ENCODE peak calls at places on chromosome 10, in five cellular contexts. One of them, this sample, is unnamed.

GRCh38 chr10:50316695-50317648 is 65.7 kb upstream of the ASAH2 start:
- DNase-seq in AG20443: no peak
- DNase-seq in hypothalamus: no peak
- DNase-seq in GM10248: no peak
- DNase-seq in T-helper 17 cell: no peak
- DNase-seq in this sample: no peak

GRCh38 chr10:3961082-3961481 is 176.1 kb upstream of the KLF6 start:
- DNase-seq in AG20443: no peak
- DNase-seq in hypothalamus: no peak
- DNase-seq in GM10248: no peak
- DNase-seq in T-helper 17 cell: no peak
- DNase-seq in this sample: no peak

GRCh38 chr10:94211187-94211529 is 151.6 kb downstream of the NOC3L start:
- DNase-seq in AG20443: no peak
- DNase-seq in hypothalamus: no peak
- DNase-seq in GM10248: no peak
- DNase-seq in T-helper 17 cell: no peak
- DNase-seq in this sample: no peak

GRCh38 chr10:127619550-127619949 is 70.4 kb downstream of the NPS start:
- DNase-seq in AG20443: no peak
- DNase-seq in hypothalamus: peak
- DNase-seq in GM10248: no peak
- DNase-seq in T-helper 17 cell: no peak
- DNase-seq in this sample: no peak

GRCh38 chr10:27038168-27038567 is 62.1 kb downstream of the ANKRD26 start:
- DNase-seq in AG20443: no peak
- DNase-seq in hypothalamus: no peak
- DNase-seq in GM10248: no peak
- DNase-seq in T-helper 17 cell: no peak
- DNase-seq in this sample: no peak

GRCh38 chr10:113616244-113617074 is 47.4 kb downstream of the NRAP start:
- DNase-seq in AG20443: peak
- DNase-seq in hypothalamus: no peak
- DNase-seq in GM10248: no peak
- DNase-seq in T-helper 17 cell: no peak
- DNase-seq in this sample: no peak

GRCh38 chr10:48708144-48708543 is 23.5 kb downstream of the WDFY4 start:
- DNase-seq in AG20443: no peak
- DNase-seq in hypothalamus: peak
- DNase-seq in GM10248: no peak
- DNase-seq in T-helper 17 cell: no peak
- DNase-seq in this sample: no peak

GRCh38 chr10:104090597-104090996 is 4.9 kb upstream of the COL17A1 start:
- DNase-seq in AG20443: no peak
- DNase-seq in hypothalamus: no peak
- DNase-seq in GM10248: no peak
- DNase-seq in T-helper 17 cell: no peak
- DNase-seq in this sample: no peak

GRCh38 chr10:123331438-123331837 is 177.2 kb downstream of the BUB3 start:
- DNase-seq in AG20443: no peak
- DNase-seq in hypothalamus: no peak
- DNase-seq in GM10248: no peak
- DNase-seq in T-helper 17 cell: no peak
- DNase-seq in this sample: no peak

GRCh38 chr10:34811968-34812514 is 3.1 kb downstream of the PARD3 start:
- DNase-seq in AG20443: no peak
- DNase-seq in hypothalamus: no peak
- DNase-seq in GM10248: no peak
- DNase-seq in T-helper 17 cell: no peak
- DNase-seq in this sample: no peak

GRCh38 chr10:14723052-14723689 is 51.5 kb downstream of the FAM107B start:
- DNase-seq in AG20443: no peak
- DNase-seq in hypothalamus: no peak
- DNase-seq in GM10248: no peak
- DNase-seq in T-helper 17 cell: peak
- DNase-seq in this sample: no peak

GRCh38 chr10:5943536-5943935 is 33.8 kb downstream of the IL15RA start:
- DNase-seq in AG20443: peak
- DNase-seq in hypothalamus: no peak
- DNase-seq in GM10248: no peak
- DNase-seq in T-helper 17 cell: no peak
- DNase-seq in this sample: no peak

GRCh38 chr10:127577878-127578627 is 28.9 kb downstream of the NPS start:
- DNase-seq in AG20443: no peak
- DNase-seq in hypothalamus: no peak
- DNase-seq in GM10248: no peak
- DNase-seq in T-helper 17 cell: no peak
- DNase-seq in this sample: no peak

GRCh38 chr10:73850205-73850604 is 24.1 kb downstream of the CAMK2G start:
- DNase-seq in AG20443: no peak
- DNase-seq in hypothalamus: no peak
- DNase-seq in GM10248: no peak
- DNase-seq in T-helper 17 cell: no peak
- DNase-seq in this sample: no peak

GRCh38 chr10:89163265-89163995 is 43.7 kb downstream of the CH25H start:
- DNase-seq in AG20443: peak
- DNase-seq in hypothalamus: peak
- DNase-seq in GM10248: peak
- DNase-seq in T-helper 17 cell: peak
- DNase-seq in this sample: no peak